ENCODE peak calls at places on chromosome 22, in five cellular contexts. One of them, this sample, is unnamed.

GRCh38 chr22:28479912-28480311 is 199.7 kb downstream of the TTC28 start:
- DNase-seq in HCT116: no peak
- DNase-seq in PC-9: no peak
- DNase-seq in SK-N-SH: peak
- DNase-seq in tibial nerve: no peak
- DNase-seq in this sample: no peak

GRCh38 chr22:27318516-27318915 is 483.0 kb downstream of the MN1 start:
- DNase-seq in HCT116: no peak
- DNase-seq in tibial nerve: no peak
- DNase-seq in PC-9: peak
- DNase-seq in SK-N-SH: no peak
- DNase-seq in this sample: peak

GRCh38 chr22:50701428-50702154 is 29.0 kb downstream of the SHANK3 start:
- DNase-seq in tibial nerve: no peak
- DNase-seq in PC-9: no peak
- DNase-seq in HCT116: no peak
- DNase-seq in SK-N-SH: no peak
- DNase-seq in this sample: no peak

GRCh38 chr22:37546436-37547248 is 13.6 kb upstream of the CDC42EP1 start:
- DNase-seq in SK-N-SH: no peak
- DNase-seq in PC-9: peak
- DNase-seq in tibial nerve: no peak
- DNase-seq in HCT116: no peak
- DNase-seq in this sample: no peak

GRCh38 chr22:27667121-27667843 is 134.3 kb downstream of the MN1 start:
- DNase-seq in SK-N-SH: no peak
- DNase-seq in tibial nerve: no peak
- DNase-seq in HCT116: no peak
- DNase-seq in PC-9: no peak
- DNase-seq in this sample: peak

GRCh38 chr22:28819253-28820096 is 19.1 kb upstream of the XBP1 start:
- DNase-seq in SK-N-SH: no peak
- DNase-seq in tibial nerve: no peak
- DNase-seq in HCT116: no peak
- DNase-seq in PC-9: peak
- DNase-seq in this sample: no peak

GRCh38 chr22:17007257-17007656 is 765 bp downstream of the GAB4 start:
- DNase-seq in HCT116: no peak
- DNase-seq in PC-9: no peak
- DNase-seq in tibial nerve: no peak
- DNase-seq in SK-N-SH: no peak
- DNase-seq in this sample: no peak

GRCh38 chr22:33073989-33074391 is 15.8 kb upstream of the SYN3 start:
- DNase-seq in tibial nerve: no peak
- DNase-seq in PC-9: peak
- DNase-seq in SK-N-SH: no peak
- DNase-seq in HCT116: no peak
- DNase-seq in this sample: no peak

GRCh38 chr22:32329202-32329645 is 28.4 kb upstream of the RFPL3 start:
- DNase-seq in HCT116: no peak
- DNase-seq in SK-N-SH: no peak
- DNase-seq in tibial nerve: no peak
- DNase-seq in PC-9: no peak
- DNase-seq in this sample: no peak

GRCh38 chr22:27752141-27752540 is 49.4 kb downstream of the MN1 start:
- DNase-seq in HCT116: no peak
- DNase-seq in tibial nerve: no peak
- DNase-seq in PC-9: no peak
- DNase-seq in SK-N-SH: no peak
- DNase-seq in this sample: no peak

GRCh38 chr22:35203583-35203982 is 53.7 kb upstream of the HMGXB4 start:
- DNase-seq in SK-N-SH: no peak
- DNase-seq in HCT116: no peak
- DNase-seq in tibial nerve: no peak
- DNase-seq in PC-9: no peak
- DNase-seq in this sample: no peak

GRCh38 chr22:37410174-37411055 is 16.9 kb downstream of the ELFN2 start:
- DNase-seq in HCT116: no peak
- DNase-seq in SK-N-SH: no peak
- DNase-seq in PC-9: no peak
- DNase-seq in tibial nerve: no peak
- DNase-seq in this sample: no peak

GRCh38 chr22:17121235-17122195 is at the start of gene TMEM121B:
- DNase-seq in SK-N-SH: peak
- DNase-seq in tibial nerve: peak
- DNase-seq in PC-9: no peak
- DNase-seq in HCT116: no peak
- DNase-seq in this sample: peak

GRCh38 chr22:27270818-27271510 is 530.6 kb downstream of the MN1 start:
- DNase-seq in PC-9: no peak
- DNase-seq in HCT116: no peak
- DNase-seq in SK-N-SH: no peak
- DNase-seq in tibial nerve: no peak
- DNase-seq in this sample: no peak

DNA sequence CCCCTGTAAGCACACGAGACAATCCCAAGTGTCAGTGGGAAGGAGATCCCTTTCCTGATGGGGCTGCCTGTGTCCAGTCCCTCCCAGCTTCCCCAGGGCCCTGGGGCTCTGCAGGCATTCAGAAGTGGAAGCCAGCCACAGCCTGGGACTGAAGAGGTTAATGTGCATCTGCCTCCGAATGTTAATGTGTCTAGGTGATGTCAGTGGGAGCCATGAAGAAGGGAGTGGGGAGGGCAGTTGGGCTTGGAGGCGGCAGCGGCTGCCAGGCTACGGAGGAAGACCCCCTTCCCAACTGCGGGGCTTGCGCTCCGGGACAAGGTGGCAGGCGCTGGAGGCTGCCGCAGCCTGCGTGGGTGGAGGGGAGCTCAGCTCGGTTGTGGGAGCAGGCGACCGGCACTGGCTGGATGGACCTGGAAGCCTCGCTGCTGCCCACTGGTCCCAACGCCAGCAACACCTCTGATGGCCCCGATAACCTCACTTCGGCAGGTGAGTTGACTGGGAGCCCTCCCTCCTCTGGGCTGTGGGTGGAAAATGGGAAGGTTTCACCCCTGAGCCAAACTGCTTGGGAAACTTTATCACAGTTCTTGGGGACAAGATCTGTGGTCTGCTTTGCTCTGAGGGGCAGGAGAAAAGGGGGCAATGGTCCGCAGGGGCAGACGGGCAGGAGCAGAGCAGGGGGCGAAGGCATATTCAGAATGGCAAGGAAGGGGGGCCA is at the start of gene MCHR1:
- DNase-seq in tibial nerve: no peak
- DNase-seq in HCT116: no peak
- DNase-seq in SK-N-SH: peak
- DNase-seq in PC-9: no peak
- DNase-seq in this sample: no peak
- H3K4me3 ChIP-seq in tibial nerve: no peak
- H3K4me3 ChIP-seq in HCT116: no peak
- H3K4me3 ChIP-seq in SK-N-SH: no peak
- H3K4me3 ChIP-seq in PC-9: no peak
- H3K4me3 ChIP-seq in this sample: peak

GRCh38 chr22:44063462-44064371 is 39.6 kb downstream of the PARVB start:
- DNase-seq in HCT116: no peak
- DNase-seq in tibial nerve: no peak
- DNase-seq in SK-N-SH: no peak
- DNase-seq in PC-9: no peak
- DNase-seq in this sample: no peak
- TF ChIP-seq CTCF in HCT116: no peak
- TF ChIP-seq CTCF in tibial nerve: no peak
- TF ChIP-seq CTCF in SK-N-SH: no peak
- TF ChIP-seq CTCF in PC-9: no peak
- TF ChIP-seq CTCF in this sample: no peak

DNA sequence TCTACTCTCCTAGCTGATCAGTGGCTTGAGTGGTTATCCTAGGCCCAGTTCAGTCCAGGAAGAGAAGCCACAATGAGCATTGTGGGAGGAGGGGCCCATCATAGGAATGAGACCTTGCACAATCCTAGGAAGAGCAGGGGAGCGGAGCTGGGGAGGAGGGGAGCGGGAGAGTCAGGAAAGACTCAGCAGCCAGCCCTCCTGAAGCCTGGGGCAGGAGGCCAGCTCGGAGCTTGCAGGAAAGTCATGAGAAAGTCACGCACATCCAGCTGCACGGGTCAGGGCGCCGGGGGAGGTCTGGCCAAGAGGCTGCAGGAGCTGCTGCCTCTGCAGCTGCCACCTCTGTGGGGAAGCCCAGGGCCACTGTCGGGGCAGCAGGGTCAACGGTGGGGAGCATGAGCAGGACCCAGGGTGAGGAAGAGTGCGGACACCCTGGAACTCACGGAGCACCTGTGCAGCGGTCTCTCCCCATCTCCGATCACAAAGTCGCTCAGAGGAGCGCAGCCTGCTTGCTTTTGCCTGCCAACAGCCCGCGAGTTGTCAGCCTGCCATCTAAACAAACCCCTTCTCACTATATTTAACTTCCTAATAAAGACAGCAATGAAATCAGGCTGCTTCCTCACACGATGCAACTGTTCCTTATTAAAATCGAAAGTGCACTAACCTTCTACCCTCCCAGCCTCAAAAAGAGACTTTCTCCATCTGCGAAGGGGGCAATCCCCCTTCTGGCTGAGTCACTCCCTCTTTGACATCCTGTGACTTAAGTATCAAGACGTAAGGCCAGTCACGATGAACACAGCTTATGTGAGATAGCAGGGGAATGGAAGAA is 52.8 kb upstream of the RTL6 start:
- DNase-seq in HCT116: no peak
- DNase-seq in PC-9: peak
- DNase-seq in tibial nerve: no peak
- DNase-seq in SK-N-SH: no peak
- DNase-seq in this sample: peak
- H3K4me3 ChIP-seq in HCT116: no peak
- H3K4me3 ChIP-seq in PC-9: peak
- H3K4me3 ChIP-seq in tibial nerve: no peak
- H3K4me3 ChIP-seq in SK-N-SH: no peak
- H3K4me3 ChIP-seq in this sample: peak

DNA sequence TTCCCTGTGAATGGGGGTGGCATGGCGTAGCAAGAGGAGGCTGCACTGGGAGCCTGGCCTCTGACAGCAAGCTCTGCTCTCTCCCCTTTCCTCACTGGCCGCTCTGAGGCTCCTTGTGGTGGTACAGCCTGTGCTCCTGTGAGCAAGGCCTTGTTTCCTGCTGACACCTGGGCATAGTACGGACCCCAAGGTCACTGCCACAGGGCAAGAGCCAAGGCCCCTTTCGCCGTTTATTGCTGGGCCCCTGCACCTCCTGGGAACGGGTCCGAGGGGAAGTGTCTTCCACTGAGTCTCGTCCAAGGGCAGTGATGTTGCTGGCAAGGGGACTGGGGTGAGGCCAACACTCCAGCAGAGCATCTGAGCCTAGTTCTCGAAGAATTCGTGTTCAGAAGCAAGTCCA is 15.8 kb upstream of the TTLL12 start:
- DNase-seq in SK-N-SH: no peak
- DNase-seq in HCT116: no peak
- DNase-seq in PC-9: no peak
- DNase-seq in tibial nerve: no peak
- DNase-seq in this sample: no peak
- TF ChIP-seq CTCF in SK-N-SH: no peak
- TF ChIP-seq CTCF in HCT116: no peak
- TF ChIP-seq CTCF in PC-9: no peak
- TF ChIP-seq CTCF in tibial nerve: no peak
- TF ChIP-seq CTCF in this sample: no peak

DNA sequence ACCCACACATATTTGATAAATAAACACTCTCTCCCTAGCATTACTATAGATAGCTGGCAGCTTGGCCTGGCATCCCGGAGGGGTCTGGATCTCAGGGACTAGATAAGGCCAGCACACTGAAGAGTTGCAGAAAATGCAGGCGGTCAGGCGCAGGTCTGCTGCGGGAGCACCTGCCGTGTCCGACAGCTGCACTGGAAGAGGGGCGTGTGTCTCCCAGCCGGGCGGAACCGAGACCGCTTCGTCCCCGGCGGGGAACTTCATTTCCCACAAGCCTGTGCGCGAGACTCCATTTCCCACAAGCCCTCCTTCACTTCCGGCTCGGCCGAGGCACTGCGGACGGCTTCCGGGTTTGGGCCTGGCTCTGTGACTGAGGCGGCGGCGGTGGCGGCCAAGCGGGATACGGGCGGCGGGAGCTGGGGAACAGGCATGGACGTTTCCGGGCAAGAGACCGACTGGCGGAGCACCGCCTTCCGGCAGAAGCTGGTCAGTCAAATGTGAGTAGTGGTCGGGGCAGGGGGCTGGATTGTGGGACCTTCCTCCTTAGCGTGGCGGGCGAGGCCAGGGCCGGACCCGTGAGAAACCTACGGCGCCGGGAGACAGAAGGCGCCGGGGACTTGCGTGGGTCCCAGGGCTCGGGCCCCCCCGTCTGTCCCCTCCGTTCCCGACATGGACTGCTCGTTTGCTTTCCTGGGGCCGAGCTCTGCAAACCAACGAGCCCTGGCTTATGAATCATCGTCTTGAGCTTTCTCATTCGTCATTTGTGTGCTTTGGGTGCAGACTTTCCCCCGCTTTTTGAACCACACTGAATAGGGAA is at the start of gene MED15:
- DNase-seq in PC-9: peak
- DNase-seq in tibial nerve: peak
- DNase-seq in HCT116: peak
- DNase-seq in SK-N-SH: peak
- DNase-seq in this sample: peak
- H3K4me3 ChIP-seq in PC-9: peak
- H3K4me3 ChIP-seq in tibial nerve: peak
- H3K4me3 ChIP-seq in HCT116: peak
- H3K4me3 ChIP-seq in SK-N-SH: peak
- H3K4me3 ChIP-seq in this sample: peak

DNA sequence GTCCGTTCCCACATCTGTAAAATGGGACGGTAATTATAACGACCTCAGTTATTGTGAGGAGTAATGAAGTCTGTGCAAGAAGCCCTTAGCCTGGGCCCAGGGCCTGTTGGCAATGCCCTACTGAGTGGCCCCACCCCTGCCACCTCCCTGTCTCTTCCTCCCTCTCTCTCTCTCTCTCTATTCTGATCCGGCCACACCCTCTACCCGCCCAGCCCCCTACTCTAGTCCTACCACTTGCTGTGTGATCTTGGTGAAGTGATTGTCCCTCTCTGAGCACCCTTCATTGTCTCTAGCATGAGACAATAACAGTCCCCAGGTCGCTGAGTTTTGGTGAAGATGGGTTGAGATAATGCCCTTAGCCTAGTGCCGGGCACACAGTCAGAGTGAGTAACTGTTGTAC is 7.4 kb upstream of the SEC14L6 start:
- DNase-seq in HCT116: no peak
- DNase-seq in tibial nerve: no peak
- DNase-seq in PC-9: no peak
- DNase-seq in SK-N-SH: no peak
- DNase-seq in this sample: no peak
- TF ChIP-seq CTCF in HCT116: no peak
- TF ChIP-seq CTCF in tibial nerve: no peak
- TF ChIP-seq CTCF in PC-9: no peak
- TF ChIP-seq CTCF in SK-N-SH: no peak
- TF ChIP-seq CTCF in this sample: no peak

This sample was measured in astrocyte of the cerebellum.